ENCODE peak calls at places on chromosome 22, in seven cellular contexts. R is foreskin keratinocyte, N is HCT116, K is body of pancreas, O is right atrium auricular region, G is breast epithelium, Y is psoas muscle. H is an unnamed sample. For H3K27me3, the result is how much of the 10 kb centered on the place peaks cover.

GRCh38 chr22:31929126-31929928 is 15.0 kb upstream of the YWHAH start:
- DNase-seq in R (no peak), N (no peak), K (no peak), O (no peak), G (no peak), Y (no peak), H (no peak)

GRCh38 chr22:23857606-23858483 is at the start of gene SLC2A11:
- DNase-seq in R (peak), N (peak), K (peak), O (peak), G (peak), Y (peak), H (peak)

GRCh38 chr22:42425337-42425988 is 6.7 kb downstream of the NFAM1 start:
- DNase-seq in R (peak), N (no peak), K (no peak), O (no peak), G (no peak), Y (no peak), H (no peak)

GRCh38 chr22:20794132-20794990 is 20.4 kb downstream of the SERPIND1 start:
- DNase-seq in R (no peak), N (no peak), K (no peak), O (no peak), G (no peak), Y (no peak), H (no peak)

GRCh38 chr22:40210814-40211213 is 33.1 kb downstream of the TNRC6B start:
- DNase-seq in R (no peak), N (no peak), K (no peak), O (no peak), G (no peak), Y (no peak), H (no peak)

GRCh38 chr22:40323681-40324083 is 22.6 kb upstream of the ADSL start:
- DNase-seq in R (no peak), N (no peak), K (no peak), O (no peak), G (no peak), Y (no peak), H (no peak)

GRCh38 chr22:27672721-27673387 is 128.7 kb downstream of the MN1 start:
- DNase-seq in R (no peak), N (no peak), K (no peak), O (no peak), G (no peak), Y (no peak), H (no peak)

GRCh38 chr22:32964411-32965057 is 93.6 kb downstream of the SYN3 start:
- DNase-seq in R (peak), N (no peak), K (no peak), O (no peak), G (no peak), Y (no peak), H (no peak)

GRCh38 chr22:27983361-27983791 is 64.3 kb upstream of the PITPNB start:
- DNase-seq in R (no peak), N (no peak), K (no peak), O (peak), G (no peak), Y (no peak), H (no peak)

GRCh38 chr22:46073683-46074504 is 76.4 kb upstream of the PPARA start:
- DNase-seq in R (peak), N (no peak), K (peak), O (no peak), G (peak), Y (peak), H (no peak)
- H3K27me3 ChIP-seq in R (under half), N (under half), K (under half), O (under half), G (under half), Y (under half), H (under half)

DNA sequence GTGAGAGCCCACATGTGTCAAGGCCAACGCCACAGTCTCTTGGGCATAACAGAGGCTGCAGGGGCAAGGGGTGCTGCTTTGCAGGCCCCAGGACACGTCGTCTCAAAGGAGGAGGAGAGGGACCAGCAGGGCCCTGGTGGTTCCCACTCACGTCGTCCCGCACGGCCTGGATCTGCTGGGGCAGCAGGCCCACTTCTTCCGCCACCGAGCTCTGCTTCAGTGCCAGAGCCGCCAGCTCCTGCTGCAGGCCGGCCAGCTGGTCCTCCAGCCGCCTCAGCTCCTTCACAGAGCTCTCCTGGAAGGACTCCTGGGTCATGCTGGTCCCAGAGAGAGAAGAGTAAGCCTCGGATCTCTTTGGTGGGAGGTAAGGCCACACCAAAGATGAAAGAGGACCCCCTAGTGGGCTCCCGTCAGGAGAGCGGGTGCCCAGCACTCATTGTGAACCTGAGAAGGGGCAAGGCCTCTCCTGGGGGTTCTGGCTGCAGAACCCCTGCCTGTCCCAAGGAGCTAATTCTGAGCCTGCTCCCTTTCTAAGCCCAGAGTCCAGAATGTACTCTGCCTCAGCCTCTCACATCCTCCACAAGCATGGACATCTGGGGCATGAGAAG is 15.6 kb downstream of the SUN2 start:
- DNase-seq in R (no peak), N (no peak), K (no peak), O (no peak), G (no peak), Y (no peak), H (no peak)
- TF ChIP-seq CTCF in R (no peak), N (no peak), K (no peak), O (no peak), G (no peak), Y (no peak), H (no peak)

GRCh38 chr22:49045276-49045675 is 782.4 kb downstream of the BRD1 start:
- DNase-seq in R (no peak), N (no peak), K (no peak), O (no peak), G (no peak), Y (no peak), H (no peak)
- H3K27me3 ChIP-seq in R (under half), N (under half), K (under half), O (under half), G (under half), Y (under half), H (under half)

GRCh38 chr22:19772422-19772672 is 11.8 kb downstream of the TBX1 start:
- DNase-seq in R (no peak), N (no peak), K (no peak), O (no peak), G (no peak), Y (no peak), H (no peak)
- TF ChIP-seq CTCF in R (no peak), N (no peak), K (no peak), O (no peak), G (no peak), Y (no peak), H (no peak)

GRCh38 chr22:46934746-46935491 is 172.5 kb downstream of the TBC1D22A start:
- DNase-seq in R (peak), N (peak), K (peak), O (peak), G (no peak), Y (peak), H (peak)
- H3K27me3 ChIP-seq in R (under half), N (under half), K (under half), O (under half), G (under half), Y (under half), H (under half)

GRCh38 chr22:17201285-17201945 is 17.8 kb downstream of the ADA2 start:
- DNase-seq in R (no peak), N (no peak), K (no peak), O (no peak), G (no peak), Y (no peak), H (no peak)
- TF ChIP-seq CTCF in R (peak), N (peak), K (peak), O (no peak), G (no peak), Y (peak), H (no peak)

H was measured in kidney epithelial cell.